ENCODE peak calls at places on chromosome 13, in five cellular contexts. S is adrenal gland, W is left lung, G is heart left ventricle, F is gastrocnemius medialis. D is an unnamed sample. For H3K4me1, the result is how much of the 10 kb centered on the place peaks cover.

GRCh38 chr13:51624207-51624606 is 39.9 kb downstream of the WDFY2 start:
- DNase-seq in G (no peak), S (no peak), W (no peak), F (no peak), D (no peak)

GRCh38 chr13:109655611-109656010 is 130.8 kb downstream of the IRS2 start:
- DNase-seq in W (no peak), G (no peak), F (no peak), S (no peak), D (no peak)

GRCh38 chr13:111460548-111461444 is 140.4 kb downstream of the TEX29 start:
- DNase-seq in W (no peak), F (no peak), S (peak), G (no peak), D (no peak)

GRCh38 chr13:24271611-24272451 is 37.5 kb upstream of the C1QTNF9 start:
- DNase-seq in F (no peak), S (peak), W (peak), G (peak), D (peak)

GRCh38 chr13:95033890-95034289 is 267.4 kb downstream of the ABCC4 start:
- DNase-seq in W (no peak), F (no peak), S (no peak), G (no peak), D (no peak)

GRCh38 chr13:48828962-48829405 is 146.7 kb upstream of the FNDC3A start:
- DNase-seq in W (no peak), S (no peak), F (no peak), G (no peak), D (no peak)

GRCh38 chr13:83215627-83216026 is 666.6 kb downstream of the SLITRK1 start:
- DNase-seq in S (no peak), W (no peak), G (no peak), F (no peak), D (no peak)

GRCh38 chr13:88068975-88069374 is 397.8 kb downstream of the SLITRK5 start:
- DNase-seq in S (no peak), W (no peak), F (no peak), G (no peak), D (no peak)

GRCh38 chr13:44523176-44524017 is 52.7 kb downstream of the TSC22D1 start:
- DNase-seq in F (no peak), W (no peak), G (no peak), S (no peak), D (no peak)

GRCh38 chr13:110913322-110913721 is 1.5 kb downstream of the ANKRD10 start:
- DNase-seq in G (no peak), W (no peak), S (no peak), F (peak), D (no peak)

GRCh38 chr13:49220856-49221614 is 897 bp downstream of the MLNR start:
- DNase-seq in G (no peak), S (no peak), F (no peak), W (no peak), D (no peak)

GRCh38 chr13:94028234-94029145 is 451.0 kb downstream of the DCT start:
- DNase-seq in W (no peak), S (no peak), G (no peak), F (no peak), D (no peak)

GRCh38 chr13:76929320-76929719 is 19.0 kb upstream of the ACOD1 start:
- DNase-seq in W (no peak), S (no peak), F (no peak), G (no peak), D (no peak)

GRCh38 chr13:27329210-27329609 is 58.6 kb downstream of the RASL11A start:
- DNase-seq in S (no peak), F (no peak), G (no peak), W (no peak), D (no peak)

GRCh38 chr13:106295971-106296370 is 239.5 kb downstream of the EFNB2 start:
- DNase-seq in F (no peak), W (no peak), G (no peak), S (no peak), D (no peak)

GRCh38 chr13:50452761-50453160 is 390.7 kb downstream of the DLEU7 start:
- DNase-seq in W (no peak), F (no peak), S (no peak), G (no peak), D (no peak)

GRCh38 chr13:75687145-75687763 is 51.1 kb downstream of the LMO7 start:
- DNase-seq in F (no peak), W (no peak), S (no peak), G (no peak), D (no peak)

GRCh38 chr13:106381083-106381482 is 154.4 kb downstream of the EFNB2 start:
- DNase-seq in W (no peak), S (no peak), F (no peak), G (no peak), D (no peak)

GRCh38 chr13:48478401-48478800 is 54.5 kb downstream of the RCBTB2 start:
- DNase-seq in F (no peak), G (no peak), W (no peak), S (no peak), D (no peak)

GRCh38 chr13:63741029-63741813 is 2325.6 kb upstream of the PCDH20 start:
- DNase-seq in S (no peak), F (no peak), G (peak), W (no peak), D (no peak)

GRCh38 chr13:30715837-30716236 is 19.5 kb upstream of the ALOX5AP start:
- DNase-seq in S (no peak), W (no peak), G (peak), F (no peak), D (no peak)

GRCh38 chr13:42985312-42986175 is 6.5 kb downstream of the EPSTI1 start:
- DNase-seq in G (no peak), W (no peak), S (no peak), F (no peak), D (no peak)

GRCh38 chr13:29801737-29802305 is 48.6 kb downstream of the UBL3 start:
- DNase-seq in W (no peak), F (no peak), G (no peak), S (peak), D (no peak)

GRCh38 chr13:110980921-110981320 is 66.1 kb upstream of the ANKRD10 start:
- DNase-seq in S (no peak), F (no peak), W (no peak), G (no peak), D (no peak)

GRCh38 chr13:24502567-24503375 is 9.8 kb downstream of the PARP4 start:
- DNase-seq in G (no peak), W (no peak), F (no peak), S (peak), D (no peak)

GRCh38 chr13:112713517-112714253 is 23.8 kb downstream of the ATP11A start:
- DNase-seq in F (no peak), S (no peak), W (peak), G (no peak), D (no peak)
- H3K4me1 ChIP-seq in F (under half), S (under half), W (under half), G (half or more), D (under half)

GRCh38 chr13:20721454-20722357 is 18.2 kb downstream of the IL17D start:
- DNase-seq in S (peak), F (peak), G (no peak), W (no peak), D (peak)

GRCh38 chr13:20719783-20720182 is 16.3 kb downstream of the IL17D start:
- DNase-seq in G (no peak), W (no peak), S (no peak), F (peak), D (no peak)

GRCh38 chr13:20718958-20719566 is 15.6 kb downstream of the IL17D start:
- DNase-seq in F (no peak), W (no peak), G (no peak), S (no peak), D (no peak)

GRCh38 chr13:20720499-20720898 is 17.0 kb downstream of the IL17D start:
- DNase-seq in G (no peak), F (no peak), S (no peak), W (no peak), D (no peak)

DNA sequence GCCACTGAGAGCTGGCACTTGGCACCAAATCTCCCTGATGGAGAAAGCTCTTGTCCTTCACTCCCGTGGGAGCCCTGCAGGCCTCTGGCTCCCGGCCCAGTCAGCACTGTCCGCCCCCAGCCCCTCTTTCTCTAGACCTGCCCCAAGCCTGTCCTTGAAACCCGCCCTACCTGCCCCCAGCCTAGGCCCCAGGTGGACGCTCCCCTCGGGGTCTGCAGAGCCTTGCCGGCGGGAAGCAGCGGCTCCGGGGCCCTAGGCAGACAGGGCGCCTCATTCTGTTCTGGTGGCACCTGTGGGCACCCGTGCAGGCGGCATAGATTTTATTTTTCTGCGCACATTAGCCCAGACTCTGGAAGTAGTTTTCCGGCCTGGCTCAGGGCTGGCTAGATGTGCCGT is 17.6 kb downstream of the IL17D start:
- DNase-seq in S (no peak), W (no peak), F (no peak), G (no peak), D (no peak)
- H3K4me3 ChIP-seq in S (no peak), W (peak), F (peak), G (peak), D (peak)

GRCh38 chr13:96178759-96179158 is 88.9 kb downstream of the HS6ST3 start:
- DNase-seq in W (no peak), F (no peak), G (no peak), S (no peak), D (no peak)

GRCh38 chr13:96179309-96179708 is 89.4 kb downstream of the HS6ST3 start:
- DNase-seq in W (no peak), S (no peak), G (no peak), F (no peak), D (no peak)

DNA sequence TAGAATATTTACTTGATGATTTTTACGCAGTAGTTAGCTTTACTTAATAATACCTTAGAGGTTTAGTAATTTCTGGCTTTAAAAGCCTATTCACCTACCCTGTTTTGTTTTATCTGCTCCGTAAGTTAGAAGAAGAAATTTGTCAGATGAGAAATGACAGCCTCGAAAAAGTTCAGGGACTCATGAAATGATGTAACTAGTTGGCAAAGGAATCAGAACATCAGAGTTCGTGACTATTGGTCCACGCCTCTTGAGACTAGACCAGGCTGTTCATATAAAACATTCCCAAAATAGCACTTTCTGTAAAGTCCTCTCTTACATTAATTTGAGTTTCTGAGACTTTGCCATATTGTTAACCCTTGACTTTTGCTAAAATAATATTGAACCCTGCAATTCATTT is 92.0 kb downstream of the HS6ST3 start:
- DNase-seq in S (peak), F (no peak), G (no peak), W (no peak), D (no peak)
- H3K27ac ChIP-seq in S (no peak), F (peak), G (no peak), W (no peak), D (no peak)

DNA sequence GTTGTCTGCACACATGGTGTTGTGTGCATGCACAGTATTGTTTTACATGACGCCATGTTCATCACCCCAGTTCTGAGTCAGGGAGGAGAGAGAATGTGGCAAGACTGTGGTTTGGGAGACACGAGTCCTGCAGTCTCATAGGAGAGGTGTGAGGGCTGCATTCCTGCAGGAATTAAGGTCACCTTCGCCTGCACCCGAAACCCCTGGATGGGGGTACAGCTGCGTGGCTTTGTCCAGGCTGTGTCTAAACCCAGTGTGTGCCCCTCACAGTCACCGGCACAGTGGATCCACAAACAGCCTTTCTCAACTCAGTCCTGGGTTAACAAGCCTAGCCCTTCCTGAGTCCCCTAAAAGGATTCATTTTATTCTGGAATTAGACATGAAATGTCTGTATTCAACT is 5.7 kb downstream of the ADPRHL1 start:
- DNase-seq in F (no peak), G (no peak), W (no peak), S (no peak), D (peak)
- H3K4me1 ChIP-seq in F (under half), G (half or more), W (under half), S (under half), D (under half)

DNA sequence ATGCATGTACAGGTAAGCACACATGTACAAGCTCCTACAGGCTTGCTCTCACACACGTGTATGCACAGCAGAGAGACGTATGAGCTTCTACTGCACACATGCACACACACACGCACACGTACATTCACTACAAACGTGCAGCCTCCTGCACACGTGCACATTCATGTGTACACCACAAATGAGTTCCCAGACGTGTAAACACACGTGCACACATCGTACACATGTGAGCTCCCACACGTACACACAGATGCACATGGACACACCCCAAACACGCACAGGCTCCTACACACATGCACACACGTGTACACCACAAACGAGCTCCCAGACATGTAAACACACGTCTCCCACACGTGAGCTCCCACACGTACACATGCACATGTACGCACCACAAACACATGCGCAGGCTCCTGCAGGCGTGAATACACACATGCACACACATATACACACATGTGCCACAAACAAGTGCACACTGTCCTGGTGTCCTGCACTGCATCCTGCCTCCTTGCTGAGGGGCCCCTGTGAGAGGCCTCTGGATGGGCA is 83.7 kb upstream of the MCF2L start:
- DNase-seq in G (no peak), W (no peak), S (no peak), F (no peak), D (no peak)
- H3K4me3 ChIP-seq in G (peak), W (no peak), S (no peak), F (no peak), D (no peak)

GRCh38 chr13:46232281-46232680 is 20.6 kb downstream of the LRRC63 start:
- DNase-seq in G (no peak), S (no peak), W (no peak), F (no peak), D (no peak)

GRCh38 chr13:46229251-46229650 is 17.5 kb downstream of the LRRC63 start:
- DNase-seq in G (no peak), F (no peak), W (no peak), S (no peak), D (no peak)
- H3K27ac ChIP-seq in G (no peak), F (no peak), W (no peak), S (no peak), D (no peak)

GRCh38 chr13:101003566-101003965 is 329.0 kb upstream of the TMTC4 start:
- DNase-seq in G (no peak), S (no peak), W (no peak), F (no peak), D (no peak)
- H3K4me1 ChIP-seq in G (under half), S (under half), W (under half), F (under half), D (under half)

DNA sequence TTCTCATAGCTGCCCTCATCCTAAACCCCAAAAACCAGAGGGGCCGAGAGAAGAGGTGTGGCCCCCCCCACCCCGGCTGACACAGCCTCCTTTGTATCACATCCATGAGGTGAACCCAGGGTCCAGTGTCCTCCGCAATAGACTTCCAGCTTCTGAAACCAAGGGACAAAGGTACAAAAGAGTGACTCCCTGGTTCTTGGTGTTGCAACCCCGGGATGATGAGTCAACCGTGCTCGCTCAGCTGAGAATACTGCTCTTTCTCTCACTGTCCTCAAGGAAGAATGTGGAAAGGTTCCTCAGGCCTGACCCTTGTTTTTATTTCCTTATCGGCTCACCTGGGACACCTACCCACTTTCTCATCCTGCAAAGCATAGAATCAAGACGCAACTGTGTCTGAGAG is 5.5 kb downstream of the SLC15A1 start:
- DNase-seq in S (no peak), W (no peak), F (no peak), G (no peak), D (no peak)
- H3K4me3 ChIP-seq in S (no peak), W (no peak), F (no peak), G (no peak), D (no peak)

D was measured in pancreas.